ENCODE peak calls at places on chromosomes 3 and 15, in four cellular contexts. R is ELR; M is PC-9; U is activated naive CD4-positive, alpha-beta T cell treated with anti-CD3 and anti-CD28 coated beads, Interleukin-2, amount 10 ng/mL, durations not matched to agents 7 days and 5 days. I is an unnamed sample.

GRCh38 chr3:46344476-46344875 is 9.4 kb upstream of the CCR2 start:
- DNase-seq in R (no peak), M (no peak), U (no peak), I (no peak)

GRCh38 chr3:132569153-132569552 is 27.9 kb upstream of the ACKR4 start:
- DNase-seq in R (no peak), M (no peak), U (no peak), I (no peak)

GRCh38 chr3:4398906-4399305 is 68.2 kb downstream of the SUMF1 start:
- DNase-seq in R (no peak), M (no peak), U (no peak), I (no peak)

GRCh38 chr3:38524141-38524739 is 28.1 kb downstream of the EXOG start:
- DNase-seq in R (peak), M (no peak), U (no peak), I (no peak)

GRCh38 chr3:2783261-2783660 is 326.9 kb downstream of the IL5RA start:
- DNase-seq in R (no peak), M (no peak), U (no peak), I (no peak)

GRCh38 chr3:187550446-187550845 is 119.7 kb downstream of the SST start:
- DNase-seq in R (peak), M (no peak), U (no peak), I (no peak)

GRCh38 chr15:42650208-42651066 is 75.0 kb downstream of the STARD9 start:
- DNase-seq in R (peak), M (peak), U (peak), I (peak)

GRCh38 chr3:126353694-126354321 is 3.4 kb downstream of the KLF15 start:
- DNase-seq in R (no peak), M (no peak), U (no peak), I (no peak)

GRCh38 chr3:151367448-151367847 is 17.1 kb downstream of the P2RY12 start:
- DNase-seq in R (no peak), M (no peak), U (no peak), I (no peak)

GRCh38 chr15:51341366-51342248 is at the start of gene GLDN:
- DNase-seq in R (peak), M (peak), U (no peak), I (no peak)

GRCh38 chr3:133258358-133258757 is 141.5 kb upstream of the BFSP2 start:
- DNase-seq in R (peak), M (no peak), U (no peak), I (no peak)

GRCh38 chr3:134883697-134884385 is 88.8 kb downstream of the EPHB1 start:
- DNase-seq in R (peak), M (no peak), U (no peak), I (no peak)

GRCh38 chr3:50268703-50269451 is at the start of gene SEMA3B:
- DNase-seq in R (peak), M (peak), U (no peak), I (no peak)

GRCh38 chr3:124582621-124583437 is 147.4 kb upstream of the UMPS start:
- DNase-seq in R (no peak), M (no peak), U (no peak), I (no peak)

GRCh38 chr15:26460165-26460564 is 312.7 kb downstream of the GABRB3 start:
- DNase-seq in R (no peak), M (no peak), U (no peak), I (no peak)

GRCh38 chr15:96053039-96054021 is 277.2 kb upstream of the NR2F2 start:
- DNase-seq in R (no peak), M (peak), U (no peak), I (no peak)

GRCh38 chr15:99238849-99239248 is 10.5 kb downstream of the TTC23 start:
- DNase-seq in R (no peak), M (no peak), U (no peak), I (no peak)

GRCh38 chr3:45612918-45613602 is 18.5 kb downstream of the LIMD1 start:
- DNase-seq in R (no peak), M (peak), U (no peak), I (peak)

GRCh38 chr3:52678265-52678927 is 7.3 kb downstream of the PBRM1 start:
- DNase-seq in R (no peak), M (no peak), U (no peak), I (no peak)

I was measured in epithelial cell of prostate.